ENCODE peak calls at places on chromosomes 2 and 18, in eight cellular contexts. One of them, this sample, is unnamed.

GRCh38 chr2:136210822-136211221 is 92.9 kb upstream of the CXCR4 start:
- DNase-seq in activated CD8-positive, alpha-beta memory T cell treated with anti-CD3 and anti-CD28 coated beads, Interleukin-2, amount 50 U/mL, for 4 hours: no peak
- DNase-seq in RPMI7951: no peak
- DNase-seq in Daoy: no peak
- DNase-seq in A549: no peak
- DNase-seq in AG04450: no peak
- DNase-seq in Kasumi-1: no peak
- DNase-seq in stimulated activated CD8-positive, alpha-beta memory T cell treated with anti-CD3 and anti-CD28 coated beads, Interleukin-7, amount 100 ng/mL, for 1 hour: no peak
- DNase-seq in this sample: no peak

GRCh38 chr2:59732861-59733603 is 820.4 kb downstream of the BCL11A start:
- DNase-seq in activated CD8-positive, alpha-beta memory T cell treated with anti-CD3 and anti-CD28 coated beads, Interleukin-2, amount 50 U/mL, for 4 hours: no peak
- DNase-seq in A549: no peak
- DNase-seq in Kasumi-1: no peak
- DNase-seq in stimulated activated CD8-positive, alpha-beta memory T cell treated with anti-CD3 and anti-CD28 coated beads, Interleukin-7, amount 100 ng/mL, for 1 hour: no peak
- DNase-seq in Daoy: peak; percentile 8
- DNase-seq in RPMI7951: no peak
- DNase-seq in AG04450: no peak
- DNase-seq in this sample: no peak

GRCh38 chr2:60629801-60630385 is 76.4 kb upstream of the BCL11A start:
- DNase-seq in RPMI7951: no peak
- DNase-seq in Kasumi-1: no peak
- DNase-seq in activated CD8-positive, alpha-beta memory T cell treated with anti-CD3 and anti-CD28 coated beads, Interleukin-2, amount 50 U/mL, for 4 hours: no peak
- DNase-seq in stimulated activated CD8-positive, alpha-beta memory T cell treated with anti-CD3 and anti-CD28 coated beads, Interleukin-7, amount 100 ng/mL, for 1 hour: no peak
- DNase-seq in Daoy: no peak
- DNase-seq in AG04450: no peak
- DNase-seq in A549: no peak
- DNase-seq in this sample: no peak

GRCh38 chr2:218310853-218311542 is 18.7 kb upstream of the TMBIM1 start:
- DNase-seq in AG04450: no peak
- DNase-seq in Kasumi-1: no peak
- DNase-seq in A549: no peak
- DNase-seq in stimulated activated CD8-positive, alpha-beta memory T cell treated with anti-CD3 and anti-CD28 coated beads, Interleukin-7, amount 100 ng/mL, for 1 hour: no peak
- DNase-seq in activated CD8-positive, alpha-beta memory T cell treated with anti-CD3 and anti-CD28 coated beads, Interleukin-2, amount 50 U/mL, for 4 hours: no peak
- DNase-seq in RPMI7951: no peak
- DNase-seq in Daoy: no peak
- DNase-seq in this sample: no peak

GRCh38 chr2:26605195-26605968 is 35.8 kb downstream of the CIB4 start:
- DNase-seq in activated CD8-positive, alpha-beta memory T cell treated with anti-CD3 and anti-CD28 coated beads, Interleukin-2, amount 50 U/mL, for 4 hours: no peak
- DNase-seq in A549: peak; percentile 78
- DNase-seq in stimulated activated CD8-positive, alpha-beta memory T cell treated with anti-CD3 and anti-CD28 coated beads, Interleukin-7, amount 100 ng/mL, for 1 hour: no peak
- DNase-seq in Daoy: peak; percentile 54
- DNase-seq in Kasumi-1: peak; percentile 53
- DNase-seq in RPMI7951: peak; percentile 64
- DNase-seq in AG04450: no peak
- DNase-seq in this sample: peak; percentile 36

GRCh38 chr2:240568678-240569522 is 616 bp downstream of the RNPEPL1 start:
- DNase-seq in activated CD8-positive, alpha-beta memory T cell treated with anti-CD3 and anti-CD28 coated beads, Interleukin-2, amount 50 U/mL, for 4 hours: peak; percentile 64
- DNase-seq in Daoy: peak; percentile 71
- DNase-seq in Kasumi-1: no peak
- DNase-seq in AG04450: no peak
- DNase-seq in stimulated activated CD8-positive, alpha-beta memory T cell treated with anti-CD3 and anti-CD28 coated beads, Interleukin-7, amount 100 ng/mL, for 1 hour: peak; percentile 31
- DNase-seq in A549: peak; percentile 48
- DNase-seq in RPMI7951: peak; percentile 65
- DNase-seq in this sample: no peak

GRCh38 chr2:179263015-179263414 is 1.6 kb downstream of the SESTD1 start:
- DNase-seq in Daoy: no peak
- DNase-seq in RPMI7951: no peak
- DNase-seq in AG04450: no peak
- DNase-seq in A549: peak; percentile 9
- DNase-seq in stimulated activated CD8-positive, alpha-beta memory T cell treated with anti-CD3 and anti-CD28 coated beads, Interleukin-7, amount 100 ng/mL, for 1 hour: no peak
- DNase-seq in Kasumi-1: no peak
- DNase-seq in activated CD8-positive, alpha-beta memory T cell treated with anti-CD3 and anti-CD28 coated beads, Interleukin-2, amount 50 U/mL, for 4 hours: no peak
- DNase-seq in this sample: peak; percentile 65

GRCh38 chr18:10526211-10526949 is 553 bp downstream of the NAPG start:
- DNase-seq in RPMI7951: peak; percentile 47
- DNase-seq in stimulated activated CD8-positive, alpha-beta memory T cell treated with anti-CD3 and anti-CD28 coated beads, Interleukin-7, amount 100 ng/mL, for 1 hour: peak; percentile 9
- DNase-seq in A549: peak; percentile 23
- DNase-seq in Kasumi-1: peak; percentile 2
- DNase-seq in Daoy: peak; percentile 63
- DNase-seq in activated CD8-positive, alpha-beta memory T cell treated with anti-CD3 and anti-CD28 coated beads, Interleukin-2, amount 50 U/mL, for 4 hours: peak; percentile 53
- DNase-seq in AG04450: no peak
- DNase-seq in this sample: peak; percentile 66

GRCh38 chr18:49017813-49018552 is 67.2 kb upstream of the SMAD7 start:
- DNase-seq in activated CD8-positive, alpha-beta memory T cell treated with anti-CD3 and anti-CD28 coated beads, Interleukin-2, amount 50 U/mL, for 4 hours: no peak
- DNase-seq in AG04450: no peak
- DNase-seq in stimulated activated CD8-positive, alpha-beta memory T cell treated with anti-CD3 and anti-CD28 coated beads, Interleukin-7, amount 100 ng/mL, for 1 hour: no peak
- DNase-seq in RPMI7951: no peak
- DNase-seq in A549: no peak
- DNase-seq in Daoy: no peak
- DNase-seq in Kasumi-1: no peak
- DNase-seq in this sample: no peak

GRCh38 chr2:45014016-45014702 is 4.9 kb upstream of the SIX2 start:
- DNase-seq in RPMI7951: peak; percentile 73
- DNase-seq in A549: peak; percentile 88
- DNase-seq in activated CD8-positive, alpha-beta memory T cell treated with anti-CD3 and anti-CD28 coated beads, Interleukin-2, amount 50 U/mL, for 4 hours: no peak
- DNase-seq in Kasumi-1: peak; percentile 32
- DNase-seq in AG04450: no peak
- DNase-seq in Daoy: peak; percentile 88
- DNase-seq in stimulated activated CD8-positive, alpha-beta memory T cell treated with anti-CD3 and anti-CD28 coated beads, Interleukin-7, amount 100 ng/mL, for 1 hour: no peak
- DNase-seq in this sample: no peak

GRCh38 chr2:197873293-197873701 is 68.9 kb downstream of the PLCL1 start:
- DNase-seq in AG04450: peak; percentile 32
- DNase-seq in Daoy: peak; percentile 67
- DNase-seq in activated CD8-positive, alpha-beta memory T cell treated with anti-CD3 and anti-CD28 coated beads, Interleukin-2, amount 50 U/mL, for 4 hours: no peak
- DNase-seq in RPMI7951: peak; percentile 42
- DNase-seq in A549: no peak
- DNase-seq in stimulated activated CD8-positive, alpha-beta memory T cell treated with anti-CD3 and anti-CD28 coated beads, Interleukin-7, amount 100 ng/mL, for 1 hour: no peak
- DNase-seq in Kasumi-1: no peak
- DNase-seq in this sample: no peak

GRCh38 chr2:226114436-226114835 is 685.2 kb downstream of the IRS1 start:
- DNase-seq in AG04450: no peak
- DNase-seq in RPMI7951: peak; percentile 74
- DNase-seq in activated CD8-positive, alpha-beta memory T cell treated with anti-CD3 and anti-CD28 coated beads, Interleukin-2, amount 50 U/mL, for 4 hours: no peak
- DNase-seq in stimulated activated CD8-positive, alpha-beta memory T cell treated with anti-CD3 and anti-CD28 coated beads, Interleukin-7, amount 100 ng/mL, for 1 hour: no peak
- DNase-seq in Kasumi-1: no peak
- DNase-seq in A549: peak; percentile 56
- DNase-seq in Daoy: peak; percentile 38
- DNase-seq in this sample: no peak

GRCh38 chr2:60394467-60394866 is 159.0 kb downstream of the BCL11A start:
- DNase-seq in Daoy: no peak
- DNase-seq in Kasumi-1: no peak
- DNase-seq in activated CD8-positive, alpha-beta memory T cell treated with anti-CD3 and anti-CD28 coated beads, Interleukin-2, amount 50 U/mL, for 4 hours: no peak
- DNase-seq in RPMI7951: no peak
- DNase-seq in AG04450: no peak
- DNase-seq in A549: no peak
- DNase-seq in stimulated activated CD8-positive, alpha-beta memory T cell treated with anti-CD3 and anti-CD28 coated beads, Interleukin-7, amount 100 ng/mL, for 1 hour: no peak
- DNase-seq in this sample: no peak

GRCh38 chr2:197201874-197202273 is 108.7 kb downstream of the ANKRD44 start:
- DNase-seq in RPMI7951: no peak
- DNase-seq in Daoy: no peak
- DNase-seq in A549: no peak
- DNase-seq in activated CD8-positive, alpha-beta memory T cell treated with anti-CD3 and anti-CD28 coated beads, Interleukin-2, amount 50 U/mL, for 4 hours: no peak
- DNase-seq in AG04450: no peak
- DNase-seq in stimulated activated CD8-positive, alpha-beta memory T cell treated with anti-CD3 and anti-CD28 coated beads, Interleukin-7, amount 100 ng/mL, for 1 hour: no peak
- DNase-seq in Kasumi-1: no peak
- DNase-seq in this sample: no peak

GRCh38 chr2:97764559-97765263 is 51.3 kb downstream of the ZAP70 start:
- DNase-seq in AG04450: no peak
- DNase-seq in stimulated activated CD8-positive, alpha-beta memory T cell treated with anti-CD3 and anti-CD28 coated beads, Interleukin-7, amount 100 ng/mL, for 1 hour: no peak
- DNase-seq in activated CD8-positive, alpha-beta memory T cell treated with anti-CD3 and anti-CD28 coated beads, Interleukin-2, amount 50 U/mL, for 4 hours: no peak
- DNase-seq in RPMI7951: no peak
- DNase-seq in A549: no peak
- DNase-seq in Kasumi-1: no peak
- DNase-seq in Daoy: no peak
- DNase-seq in this sample: no peak

GRCh38 chr2:198852248-198852647 is 605.5 kb downstream of the SATB2 start:
- DNase-seq in RPMI7951: no peak
- DNase-seq in A549: no peak
- DNase-seq in AG04450: no peak
- DNase-seq in Daoy: no peak
- DNase-seq in Kasumi-1: no peak
- DNase-seq in stimulated activated CD8-positive, alpha-beta memory T cell treated with anti-CD3 and anti-CD28 coated beads, Interleukin-7, amount 100 ng/mL, for 1 hour: no peak
- DNase-seq in activated CD8-positive, alpha-beta memory T cell treated with anti-CD3 and anti-CD28 coated beads, Interleukin-2, amount 50 U/mL, for 4 hours: no peak
- DNase-seq in this sample: no peak

GRCh38 chr2:228407821-228408220 is 226.3 kb upstream of the SPHKAP start:
- DNase-seq in stimulated activated CD8-positive, alpha-beta memory T cell treated with anti-CD3 and anti-CD28 coated beads, Interleukin-7, amount 100 ng/mL, for 1 hour: no peak
- DNase-seq in Kasumi-1: no peak
- DNase-seq in AG04450: no peak
- DNase-seq in A549: no peak
- DNase-seq in RPMI7951: no peak
- DNase-seq in Daoy: no peak
- DNase-seq in activated CD8-positive, alpha-beta memory T cell treated with anti-CD3 and anti-CD28 coated beads, Interleukin-2, amount 50 U/mL, for 4 hours: no peak
- DNase-seq in this sample: no peak

GRCh38 chr2:55097462-55098410 is 47.5 kb upstream of the RTN4 start:
- DNase-seq in Daoy: no peak
- DNase-seq in A549: peak; percentile 39
- DNase-seq in stimulated activated CD8-positive, alpha-beta memory T cell treated with anti-CD3 and anti-CD28 coated beads, Interleukin-7, amount 100 ng/mL, for 1 hour: no peak
- DNase-seq in Kasumi-1: no peak
- DNase-seq in activated CD8-positive, alpha-beta memory T cell treated with anti-CD3 and anti-CD28 coated beads, Interleukin-2, amount 50 U/mL, for 4 hours: no peak
- DNase-seq in RPMI7951: no peak
- DNase-seq in AG04450: no peak
- DNase-seq in this sample: no peak

GRCh38 chr2:241865957-241866858 is 3.3 kb upstream of the RTP5 start:
- DNase-seq in AG04450: no peak
- DNase-seq in stimulated activated CD8-positive, alpha-beta memory T cell treated with anti-CD3 and anti-CD28 coated beads, Interleukin-7, amount 100 ng/mL, for 1 hour: no peak
- DNase-seq in A549: peak; percentile 47
- DNase-seq in Daoy: peak; percentile 39
- DNase-seq in activated CD8-positive, alpha-beta memory T cell treated with anti-CD3 and anti-CD28 coated beads, Interleukin-2, amount 50 U/mL, for 4 hours: no peak
- DNase-seq in Kasumi-1: no peak
- DNase-seq in RPMI7951: peak; percentile 47
- DNase-seq in this sample: peak; percentile 21

GRCh38 chr2:105950521-105951389 is 206.0 kb downstream of the NCK2 start:
- DNase-seq in stimulated activated CD8-positive, alpha-beta memory T cell treated with anti-CD3 and anti-CD28 coated beads, Interleukin-7, amount 100 ng/mL, for 1 hour: no peak
- DNase-seq in RPMI7951: peak; percentile 19
- DNase-seq in A549: no peak
- DNase-seq in AG04450: no peak
- DNase-seq in Daoy: peak; percentile 11
- DNase-seq in activated CD8-positive, alpha-beta memory T cell treated with anti-CD3 and anti-CD28 coated beads, Interleukin-2, amount 50 U/mL, for 4 hours: no peak
- DNase-seq in Kasumi-1: no peak
- DNase-seq in this sample: no peak

GRCh38 chr2:142596334-142597088 is 281.0 kb upstream of the KYNU start:
- DNase-seq in AG04450: no peak
- DNase-seq in Kasumi-1: no peak
- DNase-seq in activated CD8-positive, alpha-beta memory T cell treated with anti-CD3 and anti-CD28 coated beads, Interleukin-2, amount 50 U/mL, for 4 hours: no peak
- DNase-seq in Daoy: no peak
- DNase-seq in A549: peak; percentile 68
- DNase-seq in stimulated activated CD8-positive, alpha-beta memory T cell treated with anti-CD3 and anti-CD28 coated beads, Interleukin-7, amount 100 ng/mL, for 1 hour: no peak
- DNase-seq in RPMI7951: no peak
- DNase-seq in this sample: no peak

GRCh38 chr2:188786368-188786781 is 187.8 kb upstream of the COL3A1 start:
- DNase-seq in Kasumi-1: no peak
- DNase-seq in RPMI7951: peak; percentile 82
- DNase-seq in Daoy: peak; percentile 66
- DNase-seq in A549: peak; percentile 40
- DNase-seq in AG04450: no peak
- DNase-seq in activated CD8-positive, alpha-beta memory T cell treated with anti-CD3 and anti-CD28 coated beads, Interleukin-2, amount 50 U/mL, for 4 hours: no peak
- DNase-seq in stimulated activated CD8-positive, alpha-beta memory T cell treated with anti-CD3 and anti-CD28 coated beads, Interleukin-7, amount 100 ng/mL, for 1 hour: no peak
- DNase-seq in this sample: peak; percentile 35